ENCODE peak calls at places on chromosomes 2 and 18, in five cellular contexts. P is HCT116, F is mammary epithelial cell, H is upper lobe of right lung, L is AG04450. J is an unnamed sample.

GRCh38 chr2:61151434-61151833 is 10.6 kb upstream of the C2orf74 start:
- DNase-seq in P (no peak), F (peak; percentile 26), H (no peak), L (no peak), J (peak; percentile 27)

GRCh38 chr2:179036353-179036905 is 13.5 kb downstream of the CCDC141 start:
- DNase-seq in P (no peak), F (no peak), H (no peak), L (no peak), J (no peak)

GRCh38 chr2:109560265-109560664 is 53.5 kb downstream of the SEPTIN10 start:
- DNase-seq in P (no peak), F (no peak), H (no peak), L (no peak), J (no peak)

GRCh38 chr2:38093503-38093902 is 17.6 kb upstream of the CYP1B1 start:
- DNase-seq in P (no peak), F (no peak), H (no peak), L (no peak), J (no peak)

GRCh38 chr2:63840081-63840784 is 1.5 kb upstream of the UGP2 start:
- DNase-seq in P (no peak), F (no peak), H (no peak), L (no peak), J (no peak)

GRCh38 chr18:1659190-1659589 is 754.5 kb downstream of the ADCYAP1 start:
- DNase-seq in P (no peak), F (no peak), H (no peak), L (no peak), J (no peak)

GRCh38 chr2:193333539-193333938 is 1138.8 kb upstream of the TMEFF2 start:
- DNase-seq in P (no peak), F (no peak), H (no peak), L (no peak), J (no peak)

GRCh38 chr2:45578056-45578843 is 32.8 kb downstream of the SRBD1 start:
- DNase-seq in P (no peak), F (no peak), H (no peak), L (no peak), J (no peak)

GRCh38 chr2:46276652-46277051 is 20.6 kb upstream of the EPAS1 start:
- DNase-seq in P (no peak), F (no peak), H (no peak), L (no peak), J (no peak)

GRCh38 chr2:95113464-95113863 is 8.1 kb downstream of the MRPS5 start:
- DNase-seq in P (no peak), F (no peak), H (no peak), L (no peak), J (no peak)

GRCh38 chr2:227388537-227389011 is 825 bp upstream of the SCYGR1 start:
- DNase-seq in P (no peak), F (peak; percentile 98), H (no peak), L (peak; percentile 98), J (no peak)

GRCh38 chr2:47119001-47119400 is 36.1 kb downstream of the STPG4 start:
- DNase-seq in P (no peak), F (peak; percentile 25), H (no peak), L (no peak), J (peak; percentile 30)

GRCh38 chr2:44310287-44310686 is 35.0 kb downstream of the SLC3A1 start:
- DNase-seq in P (no peak), F (no peak), H (no peak), L (no peak), J (no peak)

GRCh38 chr2:49973917-49974368 is 819.6 kb upstream of the FSHR start:
- DNase-seq in P (no peak), F (peak; percentile 2), H (no peak), L (no peak), J (no peak)

GRCh38 chr2:239729681-239730566 is 295.2 kb downstream of the NDUFA10 start:
- DNase-seq in P (no peak), F (no peak), H (peak; percentile 55), L (no peak), J (no peak)

GRCh38 chr2:59826177-59826576 is 727.3 kb downstream of the BCL11A start:
- DNase-seq in P (no peak), F (no peak), H (no peak), L (no peak), J (no peak)

GRCh38 chr2:169828141-169828811 is 1.0 kb downstream of the UBR3 start:
- DNase-seq in P (no peak), F (peak; percentile 65), H (no peak), L (no peak), J (no peak)

GRCh38 chr2:16861154-16861929 is 195.7 kb upstream of the CYRIA start:
- DNase-seq in P (no peak), F (peak; percentile 67), H (no peak), L (no peak), J (no peak)

GRCh38 chr2:3747032-3747654 is 43.8 kb downstream of the DCDC2C start:
- DNase-seq in P (no peak), F (no peak), H (no peak), L (no peak), J (no peak)

GRCh38 chr2:240965296-240965904 is 33.0 kb upstream of the SNED1 start:
- DNase-seq in P (no peak), F (no peak), H (peak; percentile 84), L (no peak), J (no peak)

GRCh38 chr2:10538224-10538894 is 90.2 kb upstream of the ODC1 start:
- DNase-seq in P (peak; percentile 63), F (peak; percentile 92), H (no peak), L (no peak), J (no peak)

GRCh38 chr2:199606193-199606780 is 148.5 kb upstream of the SATB2 start:
- DNase-seq in P (no peak), F (no peak), H (no peak), L (no peak), J (no peak)

GRCh38 chr2:53575606-53576360 is 191.8 kb upstream of the CHAC2 start:
- DNase-seq in P (no peak), F (no peak), H (no peak), L (no peak), J (no peak)

GRCh38 chr2:55014962-55015939 is 35.0 kb downstream of the RTN4 start:
- DNase-seq in P (peak; percentile 54), F (peak; percentile 57), H (no peak), L (peak; percentile 21), J (peak; percentile 61)

GRCh38 chr18:77206676-77207370 is 42.8 kb upstream of the GALR1 start:
- DNase-seq in P (no peak), F (no peak), H (no peak), L (peak; percentile 13), J (no peak)

DNA sequence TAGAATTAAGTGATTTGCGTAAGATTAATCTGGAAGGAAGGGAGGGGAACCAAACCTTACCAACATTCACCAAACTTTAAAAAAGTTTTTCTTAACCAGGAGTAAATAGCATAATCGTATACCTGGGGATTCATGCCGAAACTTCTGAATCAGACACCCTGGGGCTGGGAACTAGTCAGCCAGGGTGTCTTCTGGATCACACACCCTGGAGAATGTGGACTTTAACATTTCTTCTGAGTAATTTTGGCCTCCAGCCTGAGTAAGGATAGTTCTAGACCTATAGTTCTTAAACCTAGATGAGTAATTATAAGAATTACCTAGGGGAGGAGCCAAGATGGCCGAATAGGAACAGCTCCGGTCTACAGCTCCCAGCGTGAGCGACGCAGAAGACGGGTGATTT is 44.1 kb upstream of the MEIS1 start:
- DNase-seq in P (no peak), F (peak; percentile 59), H (no peak), L (no peak), J (no peak)
- H3K4me3 ChIP-seq in P (no peak overlapping the region), F (peak overlapping the region; percentile 29), H (no peak overlapping the region), L (no peak overlapping the region), J (no peak overlapping the region)

DNA sequence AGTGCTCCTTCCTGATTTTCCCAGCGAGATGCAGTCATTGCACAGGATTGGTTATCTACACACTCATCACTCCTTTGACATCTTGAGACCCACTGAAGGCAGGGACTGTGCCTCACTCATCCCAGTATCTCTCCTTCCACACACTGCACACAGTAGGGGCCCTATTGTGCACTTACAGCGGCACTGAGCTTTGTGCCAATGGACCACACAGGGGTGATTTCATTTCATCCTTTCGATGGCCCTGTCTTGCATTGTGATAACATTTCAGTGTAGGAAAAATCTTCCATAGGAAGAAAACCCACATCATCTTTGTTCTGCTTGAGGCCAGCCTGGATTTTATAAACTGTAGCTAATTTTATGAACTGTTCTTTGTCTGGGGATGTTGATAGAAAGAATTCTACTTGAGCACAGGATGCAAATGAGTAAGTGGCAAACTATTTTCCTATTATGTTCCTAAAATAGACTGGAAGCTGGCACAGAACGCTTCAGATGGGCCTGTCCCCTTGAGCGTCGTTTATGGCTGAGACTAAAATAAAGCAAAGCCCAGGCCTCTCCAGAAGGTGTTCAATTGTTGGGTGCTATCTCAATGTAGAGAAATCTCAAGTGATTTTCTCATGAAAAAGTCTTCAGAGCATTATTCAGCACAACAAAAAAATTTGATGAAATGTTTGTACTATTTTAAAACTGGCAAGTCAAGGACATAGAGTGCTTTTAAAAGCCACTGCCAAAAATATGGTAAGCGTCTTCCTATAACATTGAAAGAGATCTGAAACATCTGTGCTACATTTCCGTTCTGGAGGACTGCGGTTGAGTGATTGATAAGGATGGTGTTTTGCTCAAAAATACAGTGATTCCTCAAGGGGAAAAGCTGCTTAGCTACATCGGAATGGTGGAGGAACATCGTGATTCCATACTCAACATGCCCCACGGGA is 10.7 kb upstream of the LRRFIP1 start:
- DNase-seq in P (no peak), F (peak; percentile 12), H (no peak), L (peak; percentile 47), J (peak; percentile 69)
- H3K4me3 ChIP-seq in P (no peak overlapping the region), F (no peak overlapping the region), H (no peak overlapping the region), L (no peak overlapping the region), J (no peak overlapping the region)

DNA sequence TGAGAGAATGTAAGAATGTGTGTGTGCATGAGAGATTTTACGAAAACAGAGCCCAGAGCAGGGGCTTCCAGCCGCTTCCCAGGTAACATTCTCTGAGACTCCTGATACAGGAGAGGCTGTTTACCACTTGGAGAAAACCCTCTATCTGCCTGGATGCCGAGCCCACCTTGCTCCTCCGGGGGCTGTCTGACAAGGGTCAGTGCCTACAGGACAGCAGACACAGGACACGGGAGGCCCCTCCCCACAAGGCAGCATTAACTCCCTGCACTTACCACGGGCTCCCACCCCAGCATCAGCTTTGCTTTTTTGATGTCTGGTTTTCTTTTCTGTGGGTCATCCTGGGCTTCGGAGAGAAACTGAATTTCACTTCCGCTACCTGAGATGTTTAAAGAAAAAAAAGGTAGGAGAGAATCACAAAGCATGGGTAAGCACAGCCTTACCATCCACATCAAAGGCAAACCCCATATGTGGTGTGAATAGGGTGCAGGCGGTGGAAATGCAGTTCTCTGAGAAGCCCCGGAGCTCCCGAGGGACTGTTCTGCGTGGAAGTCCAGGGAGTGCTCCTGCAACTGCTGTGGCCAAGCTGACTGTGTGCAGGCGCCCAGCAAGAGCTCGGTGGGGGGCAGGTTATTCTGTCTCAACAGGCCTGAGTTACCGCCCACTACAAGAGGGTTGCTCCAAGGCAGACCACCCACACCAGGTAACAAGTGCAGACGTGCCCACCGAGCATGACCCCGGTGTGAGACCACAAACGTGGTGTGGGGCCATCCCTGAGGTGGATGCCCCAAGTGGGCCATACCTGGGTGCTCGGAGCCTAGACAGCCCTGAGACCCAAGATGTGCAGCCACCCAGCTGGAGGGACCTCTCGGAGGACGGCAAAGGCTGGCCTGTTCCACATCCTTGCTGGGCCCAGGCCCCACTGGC is 97.4 kb downstream of the UXS1 start:
- DNase-seq in P (no peak), F (no peak), H (no peak), L (no peak), J (no peak)
- H3K4me3 ChIP-seq in P (no peak overlapping the region), F (no peak overlapping the region), H (no peak overlapping the region), L (no peak overlapping the region), J (no peak overlapping the region)

DNA sequence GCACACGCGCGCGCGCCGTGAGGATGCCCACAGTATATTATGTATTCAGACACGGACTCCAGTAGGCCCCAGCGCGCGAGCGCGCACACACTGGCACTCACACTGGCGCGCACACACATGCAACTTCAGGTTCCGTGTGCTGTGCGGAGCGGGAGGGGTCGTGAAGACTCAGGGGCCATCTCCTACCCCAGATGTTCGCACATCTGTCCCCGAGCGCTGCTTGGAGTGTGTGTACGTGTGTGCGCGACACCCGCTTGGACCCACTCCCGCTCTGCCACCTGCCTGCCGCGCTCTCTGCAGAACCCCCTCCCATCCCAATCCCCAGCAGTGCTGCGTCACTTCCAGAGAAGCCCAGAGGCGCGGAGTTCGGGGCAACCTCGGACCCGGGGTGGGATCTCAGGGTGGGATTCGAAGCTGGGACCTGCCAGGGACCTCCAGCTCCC is 2.6 kb downstream of the NRP2 start:
- DNase-seq in P (no peak), F (no peak), H (peak; percentile 73), L (no peak), J (no peak)
- H3K4me3 ChIP-seq in P (peak overlapping the region; percentile 16), F (peak overlapping the region; percentile 81), H (peak overlapping the region; percentile 72), L (peak overlapping the region; percentile 70), J (peak overlapping the region; percentile 74)